ENCODE peak calls at places on chromosome 18, in seven cellular contexts. One of them, this sample, is unnamed.

GRCh38 chr18:48770243-48770642 is 180.5 kb downstream of the SMAD7 start:
- DNase-seq in OCI-LY7: no peak
- DNase-seq in HepG2: no peak
- DNase-seq in IMR-90: no peak
- DNase-seq in PC-9: no peak
- DNase-seq in uterus: no peak
- DNase-seq in psoas muscle: no peak
- DNase-seq in this sample: no peak

GRCh38 chr18:45106331-45106774 is 425.7 kb downstream of the SETBP1 start:
- DNase-seq in uterus: no peak
- DNase-seq in IMR-90: no peak
- DNase-seq in OCI-LY7: peak
- DNase-seq in psoas muscle: no peak
- DNase-seq in PC-9: no peak
- DNase-seq in HepG2: no peak
- DNase-seq in this sample: no peak

GRCh38 chr18:59715966-59716369 is 18.7 kb upstream of the CCBE1 start:
- DNase-seq in PC-9: peak
- DNase-seq in HepG2: no peak
- DNase-seq in psoas muscle: no peak
- DNase-seq in IMR-90: peak
- DNase-seq in uterus: no peak
- DNase-seq in OCI-LY7: no peak
- DNase-seq in this sample: no peak

GRCh38 chr18:56068030-56068671 is 480.2 kb upstream of the TCF4 start:
- DNase-seq in IMR-90: peak
- DNase-seq in uterus: no peak
- DNase-seq in PC-9: no peak
- DNase-seq in HepG2: no peak
- DNase-seq in OCI-LY7: no peak
- DNase-seq in psoas muscle: no peak
- DNase-seq in this sample: no peak

GRCh38 chr18:79424008-79424565 is 28.4 kb downstream of the NFATC1 start:
- DNase-seq in HepG2: no peak
- DNase-seq in IMR-90: no peak
- DNase-seq in PC-9: no peak
- DNase-seq in uterus: peak
- DNase-seq in psoas muscle: peak
- DNase-seq in OCI-LY7: no peak
- DNase-seq in this sample: no peak

GRCh38 chr18:59189746-59190145 is 30.2 kb upstream of the GRP start:
- DNase-seq in uterus: no peak
- DNase-seq in PC-9: no peak
- DNase-seq in HepG2: no peak
- DNase-seq in IMR-90: peak
- DNase-seq in psoas muscle: no peak
- DNase-seq in OCI-LY7: no peak
- DNase-seq in this sample: no peak

GRCh38 chr18:383135-383534 is 115.3 kb upstream of the THOC1 start:
- DNase-seq in IMR-90: peak
- DNase-seq in psoas muscle: no peak
- DNase-seq in uterus: no peak
- DNase-seq in PC-9: no peak
- DNase-seq in OCI-LY7: no peak
- DNase-seq in HepG2: no peak
- DNase-seq in this sample: no peak

GRCh38 chr18:46810481-46811000 is 53.7 kb upstream of the ST8SIA5 start:
- DNase-seq in psoas muscle: no peak
- DNase-seq in uterus: no peak
- DNase-seq in OCI-LY7: no peak
- DNase-seq in HepG2: no peak
- DNase-seq in PC-9: no peak
- DNase-seq in IMR-90: no peak
- DNase-seq in this sample: no peak

GRCh38 chr18:34492652-34493051 is 217.4 kb upstream of the DTNA start:
- DNase-seq in psoas muscle: no peak
- DNase-seq in PC-9: no peak
- DNase-seq in HepG2: peak
- DNase-seq in IMR-90: no peak
- DNase-seq in uterus: no peak
- DNase-seq in OCI-LY7: no peak
- DNase-seq in this sample: no peak

GRCh38 chr18:9902832-9903231 is 11.0 kb upstream of the VAPA start:
- DNase-seq in HepG2: no peak
- DNase-seq in OCI-LY7: no peak
- DNase-seq in PC-9: no peak
- DNase-seq in IMR-90: no peak
- DNase-seq in uterus: no peak
- DNase-seq in psoas muscle: no peak
- DNase-seq in this sample: no peak

GRCh38 chr18:9906407-9906955 is 7.3 kb upstream of the VAPA start:
- DNase-seq in OCI-LY7: no peak
- DNase-seq in psoas muscle: no peak
- DNase-seq in IMR-90: no peak
- DNase-seq in PC-9: no peak
- DNase-seq in uterus: no peak
- DNase-seq in HepG2: no peak
- DNase-seq in this sample: no peak

GRCh38 chr18:9901377-9901776 is 12.4 kb upstream of the VAPA start:
- DNase-seq in psoas muscle: no peak
- DNase-seq in HepG2: no peak
- DNase-seq in PC-9: no peak
- DNase-seq in OCI-LY7: no peak
- DNase-seq in uterus: no peak
- DNase-seq in IMR-90: no peak
- DNase-seq in this sample: no peak

GRCh38 chr18:9907867-9908266 is 5.9 kb upstream of the VAPA start:
- DNase-seq in psoas muscle: no peak
- DNase-seq in HepG2: no peak
- DNase-seq in PC-9: no peak
- DNase-seq in IMR-90: no peak
- DNase-seq in OCI-LY7: no peak
- DNase-seq in uterus: no peak
- DNase-seq in this sample: no peak

DNA sequence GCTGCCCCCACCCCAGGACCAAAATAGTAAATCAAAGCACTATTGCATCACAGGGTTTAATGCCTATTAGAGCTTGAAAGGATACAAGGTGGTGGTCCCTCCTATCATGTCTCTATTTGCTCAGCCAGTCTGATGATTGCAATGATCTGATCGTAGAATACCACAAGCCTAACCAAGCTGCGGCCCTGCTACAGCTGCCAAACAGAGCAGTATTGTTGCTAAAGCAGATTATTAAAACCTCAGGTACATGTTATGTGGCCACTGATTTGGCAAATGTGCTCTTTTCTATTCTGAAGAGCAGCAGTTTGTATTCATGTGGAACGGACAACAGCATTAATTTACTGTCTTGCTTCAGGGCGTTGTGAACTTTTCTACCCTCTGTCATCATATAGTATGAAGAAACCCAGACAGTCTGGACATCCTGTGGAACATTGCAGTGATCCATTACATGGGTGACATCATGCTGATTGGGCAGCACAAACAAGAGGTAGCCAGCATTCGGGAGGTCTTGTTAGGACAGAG is 8.4 kb upstream of the VAPA start:
- DNase-seq in HepG2: peak
- DNase-seq in PC-9: no peak
- DNase-seq in psoas muscle: no peak
- DNase-seq in IMR-90: no peak
- DNase-seq in uterus: no peak
- DNase-seq in OCI-LY7: no peak
- DNase-seq in this sample: no peak
- H3K27ac ChIP-seq in HepG2: no peak
- H3K27ac ChIP-seq in PC-9: no peak
- H3K27ac ChIP-seq in psoas muscle: no peak
- H3K27ac ChIP-seq in IMR-90: no peak
- H3K27ac ChIP-seq in uterus: no peak
- H3K27ac ChIP-seq in OCI-LY7: no peak
- H3K27ac ChIP-seq in this sample: no peak

GRCh38 chr18:76587147-76587885 is 92.3 kb upstream of the ZNF516 start:
- DNase-seq in uterus: no peak
- DNase-seq in OCI-LY7: no peak
- DNase-seq in psoas muscle: no peak
- DNase-seq in HepG2: no peak
- DNase-seq in PC-9: no peak
- DNase-seq in IMR-90: no peak
- DNase-seq in this sample: no peak

GRCh38 chr18:76589866-76590265 is 94.8 kb upstream of the ZNF516 start:
- DNase-seq in HepG2: no peak
- DNase-seq in IMR-90: no peak
- DNase-seq in psoas muscle: no peak
- DNase-seq in OCI-LY7: no peak
- DNase-seq in PC-9: no peak
- DNase-seq in uterus: no peak
- DNase-seq in this sample: no peak

GRCh38 chr18:76589309-76589708 is 94.3 kb upstream of the ZNF516 start:
- DNase-seq in HepG2: no peak
- DNase-seq in PC-9: no peak
- DNase-seq in OCI-LY7: no peak
- DNase-seq in IMR-90: no peak
- DNase-seq in psoas muscle: no peak
- DNase-seq in uterus: no peak
- DNase-seq in this sample: no peak

GRCh38 chr18:76592096-76592495 is 97.1 kb upstream of the ZNF516 start:
- DNase-seq in psoas muscle: no peak
- DNase-seq in uterus: no peak
- DNase-seq in OCI-LY7: no peak
- DNase-seq in PC-9: no peak
- DNase-seq in IMR-90: no peak
- DNase-seq in HepG2: no peak
- DNase-seq in this sample: no peak

GRCh38 chr18:76588591-76589303 is 93.7 kb upstream of the ZNF516 start:
- DNase-seq in IMR-90: no peak
- DNase-seq in OCI-LY7: no peak
- DNase-seq in HepG2: no peak
- DNase-seq in PC-9: no peak
- DNase-seq in psoas muscle: no peak
- DNase-seq in uterus: no peak
- DNase-seq in this sample: no peak
- TF ChIP-seq CTCF in IMR-90: no peak
- TF ChIP-seq CTCF in OCI-LY7: no peak
- TF ChIP-seq CTCF in HepG2: no peak
- TF ChIP-seq CTCF in PC-9: no peak
- TF ChIP-seq CTCF in psoas muscle: no peak
- TF ChIP-seq CTCF in uterus: no peak
- TF ChIP-seq CTCF in this sample: no peak

DNA sequence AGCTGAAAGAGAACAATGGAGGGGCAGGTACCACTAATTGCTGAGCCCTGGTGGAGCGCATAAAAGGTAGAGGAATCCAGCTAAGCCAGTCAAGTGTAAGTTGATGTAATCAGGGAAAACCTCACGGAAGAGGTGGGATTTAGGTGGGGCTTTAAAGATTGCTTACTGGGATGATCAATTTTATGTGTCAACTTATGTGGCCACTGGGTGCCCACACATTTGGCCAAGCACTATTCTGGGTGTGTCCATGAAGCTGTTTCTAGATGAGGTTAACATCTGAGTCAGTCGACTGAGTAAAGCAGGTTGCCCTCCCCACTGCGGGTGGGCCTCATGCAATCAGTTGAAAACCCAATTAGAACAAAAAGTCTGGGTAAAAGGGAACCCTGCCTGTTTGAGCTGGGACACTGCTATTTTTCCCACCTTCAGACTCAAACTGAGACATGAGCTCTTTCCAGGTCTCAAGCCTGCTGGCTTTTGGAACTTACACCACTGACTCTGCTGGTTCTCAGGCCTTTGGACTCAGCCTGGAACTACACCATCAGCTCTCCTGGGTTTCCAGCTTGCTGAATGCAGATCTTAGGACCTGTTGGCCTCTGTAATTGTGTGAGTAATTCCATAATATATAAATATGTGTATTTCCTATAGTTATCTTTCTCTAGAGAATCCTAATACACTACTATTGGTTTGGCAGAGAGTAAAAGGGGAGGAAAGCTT is 67.3 kb downstream of the MYO5B start:
- DNase-seq in OCI-LY7: no peak
- DNase-seq in HepG2: no peak
- DNase-seq in PC-9: no peak
- DNase-seq in uterus: no peak
- DNase-seq in psoas muscle: no peak
- DNase-seq in IMR-90: no peak
- DNase-seq in this sample: no peak
- H3K27ac ChIP-seq in OCI-LY7: no peak
- H3K27ac ChIP-seq in HepG2: no peak
- H3K27ac ChIP-seq in PC-9: peak
- H3K27ac ChIP-seq in uterus: no peak
- H3K27ac ChIP-seq in psoas muscle: no peak
- H3K27ac ChIP-seq in IMR-90: no peak
- H3K27ac ChIP-seq in this sample: no peak

GRCh38 chr18:51398104-51398503 is 200.6 kb upstream of the MEX3C start:
- DNase-seq in uterus: no peak
- DNase-seq in IMR-90: no peak
- DNase-seq in PC-9: no peak
- DNase-seq in psoas muscle: no peak
- DNase-seq in OCI-LY7: no peak
- DNase-seq in HepG2: no peak
- DNase-seq in this sample: no peak
- TF ChIP-seq CTCF in uterus: no peak
- TF ChIP-seq CTCF in IMR-90: no peak
- TF ChIP-seq CTCF in PC-9: no peak
- TF ChIP-seq CTCF in psoas muscle: no peak
- TF ChIP-seq CTCF in OCI-LY7: no peak
- TF ChIP-seq CTCF in HepG2: no peak
- TF ChIP-seq CTCF in this sample: no peak

This sample was measured in tibial artery.